ENCODE peak calls at places on chromosome 3, in nine cellular contexts. T, M, Y, E, J, X, O, R and F are unnamed samples.

GRCh38 chr3:184196536-184196935 is 10.5 kb downstream of the ABCF3 start:
- DNase-seq in T (peak; percentile 18), M (no peak), Y (no peak), E (no peak), J (no peak), X (no peak), O (no peak), R (no peak), F (no peak)

GRCh38 chr3:140695361-140696061 is 17.6 kb downstream of the TRIM42 start:
- DNase-seq in T (no peak), M (no peak), Y (no peak), E (no peak), J (no peak), X (no peak), O (no peak), R (no peak), F (no peak)

GRCh38 chr3:27049792-27050191 is 319.4 kb downstream of the NEK10 start:
- DNase-seq in T (no peak), M (no peak), Y (no peak), E (no peak), J (no peak), X (no peak), O (no peak), R (no peak), F (no peak)

GRCh38 chr3:23221136-23221535 is 18.0 kb downstream of the UBE2E2 start:
- DNase-seq in T (no peak), M (no peak), Y (no peak), E (no peak), J (no peak), X (no peak), O (no peak), R (peak; percentile 41), F (no peak)

GRCh38 chr3:45034612-45035252 is 8.6 kb downstream of the CLEC3B start:
- DNase-seq in T (no peak), M (peak; percentile 82), Y (no peak), E (peak; percentile 49), J (no peak), X (no peak), O (no peak), R (peak; percentile 8), F (no peak)

GRCh38 chr3:42157915-42158538 is 66.9 kb downstream of the TRAK1 start:
- DNase-seq in T (no peak), M (no peak), Y (no peak), E (peak; percentile 37), J (peak; percentile 14), X (no peak), O (no peak), R (no peak), F (no peak)

GRCh38 chr3:149969945-149970715 is 565 bp downstream of the PFN2 start:
- DNase-seq in T (peak; percentile 78), M (peak; percentile 81), Y (peak; percentile 60), E (peak; percentile 84), J (peak; percentile 91), X (peak; percentile 33), O (peak; percentile 92), R (peak; percentile 55), F (peak; percentile 87)

GRCh38 chr3:76138921-76139320 is 353.6 kb upstream of the ZNF717 start:
- DNase-seq in T (no peak), M (no peak), Y (no peak), E (no peak), J (peak; percentile 18), X (no peak), O (no peak), R (no peak), F (no peak)

GRCh38 chr3:69014022-69014580 is 617 bp upstream of the EOGT start:
- DNase-seq in T (no peak), M (no peak), Y (no peak), E (no peak), J (peak; percentile 21), X (no peak), O (no peak), R (no peak), F (no peak)

GRCh38 chr3:182713743-182714517 is 79.4 kb upstream of the ATP11B start:
- DNase-seq in T (peak; percentile 58), M (no peak), Y (no peak), E (peak; percentile 31), J (peak; percentile 84), X (no peak), O (no peak), R (peak; percentile 80), F (peak; percentile 85)

GRCh38 chr3:170033489-170033888 is 4.3 kb upstream of the GPR160 start:
- DNase-seq in T (no peak), M (no peak), Y (no peak), E (no peak), J (no peak), X (no peak), O (no peak), R (peak; percentile 34), F (no peak)

GRCh38 chr3:120048355-120048754 is 45.9 kb downstream of the GSK3B start:
- DNase-seq in T (no peak), M (no peak), Y (no peak), E (no peak), J (peak; percentile 16), X (no peak), O (no peak), R (no peak), F (no peak)

GRCh38 chr3:50971487-50971924 is 296.8 kb downstream of the DOCK3 start:
- DNase-seq in T (peak; percentile 68), M (no peak), Y (peak; percentile 51), E (peak; percentile 71), J (peak; percentile 69), X (peak; percentile 47), O (no peak), R (peak; percentile 68), F (peak; percentile 68)

GRCh38 chr3:53254810-53255359 is 937 bp downstream of the TKT start:
- DNase-seq in T (no peak), M (peak; percentile 80), Y (peak; percentile 42), E (peak; percentile 85), J (peak; percentile 67), X (no peak), O (peak; percentile 79), R (peak; percentile 78), F (peak; percentile 72)

GRCh38 chr3:41907330-41908073 is 54.4 kb downstream of the ULK4 start:
- DNase-seq in T (no peak), M (no peak), Y (no peak), E (no peak), J (peak; percentile 55), X (no peak), O (no peak), R (no peak), F (peak; percentile 66)

GRCh38 chr3:14907043-14907966 is 40.1 kb upstream of the NR2C2 start:
- DNase-seq in T (no peak), M (peak; percentile 70), Y (no peak), E (no peak), J (no peak), X (no peak), O (peak; percentile 58), R (no peak), F (no peak)

GRCh38 chr3:64595253-64595694 is 92.5 kb downstream of the ADAMTS9 start:
- DNase-seq in T (no peak), M (peak; percentile 66), Y (no peak), E (no peak), J (peak; percentile 95), X (no peak), O (peak; percentile 74), R (no peak), F (peak; percentile 89)

GRCh38 chr3:107884719-107885460 is 205.9 kb downstream of the CD47 start:
- DNase-seq in T (no peak), M (no peak), Y (no peak), E (no peak), J (peak; percentile 48), X (no peak), O (no peak), R (no peak), F (peak; percentile 10)

GRCh38 chr3:136883967-136884720 is 22.1 kb downstream of the NCK1 start:
- DNase-seq in T (no peak), M (no peak), Y (no peak), E (peak; percentile 16), J (no peak), X (no peak), O (no peak), R (peak; percentile 80), F (no peak)

GRCh38 chr3:111541911-111542483 is at the start of gene CD96:
- DNase-seq in T (no peak), M (no peak), Y (peak; percentile 53), E (peak; percentile 22), J (peak; percentile 38), X (peak; percentile 49), O (no peak), R (no peak), F (no peak)

GRCh38 chr3:139309046-139309660 is 34.7 kb upstream of the MRPS22 start:
- DNase-seq in T (no peak), M (no peak), Y (no peak), E (no peak), J (no peak), X (no peak), O (no peak), R (no peak), F (no peak)

GRCh38 chr3:152491922-152492321 is 223.2 kb downstream of the MBNL1 start:
- DNase-seq in T (no peak), M (no peak), Y (no peak), E (no peak), J (no peak), X (no peak), O (no peak), R (no peak), F (no peak)

GRCh38 chr3:14301558-14301957 is 100.8 kb upstream of the SLC6A6 start:
- DNase-seq in T (peak; percentile 63), M (peak; percentile 42), Y (no peak), E (no peak), J (no peak), X (no peak), O (no peak), R (no peak), F (no peak)

GRCh38 chr3:13277130-13277783 is 142.9 kb downstream of the NUP210 start:
- DNase-seq in T (no peak), M (no peak), Y (no peak), E (no peak), J (no peak), X (no peak), O (no peak), R (no peak), F (no peak)

GRCh38 chr3:111781561-111782446 is 77.3 kb upstream of the PHLDB2 start:
- DNase-seq in T (no peak), M (no peak), Y (no peak), E (no peak), J (no peak), X (no peak), O (no peak), R (no peak), F (no peak)

GRCh38 chr3:48684480-48685143 is 1.1 kb downstream of the NCKIPSD start:
- DNase-seq in T (no peak), M (peak; percentile 74), Y (no peak), E (peak; percentile 50), J (no peak), X (no peak), O (peak; percentile 79), R (peak; percentile 33), F (peak; percentile 30)

GRCh38 chr3:132347095-132347494 is 29.9 kb downstream of the ACP3 start:
- DNase-seq in T (peak; percentile 9), M (no peak), Y (no peak), E (no peak), J (peak; percentile 96), X (no peak), O (no peak), R (no peak), F (peak; percentile 83)

GRCh38 chr3:71131893-71132314 is 451.6 kb downstream of the FOXP1 start:
- DNase-seq in T (no peak), M (peak; percentile 47), Y (no peak), E (no peak), J (peak; percentile 11), X (no peak), O (no peak), R (peak; percentile 44), F (no peak)

GRCh38 chr3:140898340-140899180 is 43.1 kb upstream of the SLC25A36 start:
- DNase-seq in T (peak; percentile 58), M (no peak), Y (peak; percentile 7), E (peak; percentile 54), J (peak; percentile 90), X (no peak), O (no peak), R (peak; percentile 62), F (peak; percentile 60)

GRCh38 chr3:128484404-128485282 is 8.4 kb downstream of the GATA2 start:
- DNase-seq in T (no peak), M (no peak), Y (no peak), E (no peak), J (no peak), X (no peak), O (no peak), R (no peak), F (peak; percentile 47)

GRCh38 chr3:152120606-152121291 is 148.0 kb upstream of the MBNL1 start:
- DNase-seq in T (no peak), M (no peak), Y (no peak), E (no peak), J (no peak), X (no peak), O (no peak), R (no peak), F (no peak)